ENCODE peak calls at places on chromosomes 12 and 14, in four cellular contexts. C is Panc1, S is SW480, R is T follicular helper cell. P is an unnamed sample.

GRCh38 chr12:129885287-129885686 is 18.5 kb downstream of the TMEM132D start:
- DNase-seq in C (no peak), S (no peak), R (no peak), P (no peak)

GRCh38 chr14:96280104-96280503 is 24.1 kb downstream of the BDKRB1 start:
- DNase-seq in C (no peak), S (no peak), R (no peak), P (no peak)

GRCh38 chr12:119804011-119804641 is 73.0 kb downstream of the CIT start:
- DNase-seq in C (no peak), S (peak), R (no peak), P (peak)

GRCh38 chr14:95884377-95884776 is 7.7 kb downstream of the TUNAR start:
- DNase-seq in C (no peak), S (no peak), R (no peak), P (no peak)

GRCh38 chr12:88650715-88651114 is 70.4 kb upstream of the KITLG start:
- DNase-seq in C (no peak), S (no peak), R (no peak), P (no peak)

GRCh38 chr12:49748306-49748705 is 6.9 kb downstream of the TMBIM6 start:
- DNase-seq in C (no peak), S (no peak), R (no peak), P (no peak)

GRCh38 chr12:34347367-34347766 is 325.1 kb downstream of the ALG10 start:
- DNase-seq in C (no peak), S (peak), R (no peak), P (peak)

GRCh38 chr12:112239020-112239419 is 113.7 kb downstream of the TRAFD1 start:
- DNase-seq in C (no peak), S (no peak), R (no peak), P (no peak)

GRCh38 chr12:80033457-80033856 is 65.9 kb upstream of the OTOGL start:
- DNase-seq in C (no peak), S (no peak), R (no peak), P (no peak)

GRCh38 chr12:121033625-121034349 is 5.3 kb downstream of the OASL start:
- DNase-seq in C (no peak), S (peak), R (peak), P (peak)

GRCh38 chr14:65286443-65286842 is 126.1 kb upstream of the FUT8 start:
- DNase-seq in C (no peak), S (peak), R (no peak), P (no peak)

GRCh38 chr14:74265312-74265965 is 26.2 kb downstream of the VSX2 start:
- DNase-seq in C (no peak), S (no peak), R (no peak), P (no peak)

GRCh38 chr12:541676-542289 is 82.0 kb downstream of the B4GALNT3 start:
- DNase-seq in C (no peak), S (no peak), R (no peak), P (no peak)

GRCh38 chr12:71183018-71183417 is 25.2 kb upstream of the TSPAN8 start:
- DNase-seq in C (no peak), S (no peak), R (no peak), P (no peak)

GRCh38 chr14:96001866-96002510 is 37.2 kb upstream of the C14orf132 start:
- DNase-seq in C (no peak), S (no peak), R (no peak), P (no peak)

GRCh38 chr12:130063866-130064265 is 98.4 kb upstream of the FZD10 start:
- DNase-seq in C (no peak), S (no peak), R (no peak), P (no peak)